ENCODE peak calls at places on chromosomes 1 and 21, in five cellular contexts. P, C, G, R and T are unnamed samples.

GRCh38 chr1:102628008-102628736 is 480.1 kb downstream of the COL11A1 start:
- DNase-seq in P (no peak), C (no peak), G (no peak), R (no peak), T (no peak)

GRCh38 chr1:156413310-156414246 is 44.6 kb downstream of the RHBG start:
- DNase-seq in P (no peak), C (no peak), G (no peak), R (no peak), T (no peak)

GRCh38 chr1:36365310-36365895 is 20.3 kb downstream of the STK40 start:
- DNase-seq in P (no peak), C (peak; percentile 88), G (no peak), R (peak; percentile 75), T (no peak)

GRCh38 chr1:53681647-53682368 is 57.2 kb downstream of the GLIS1 start:
- DNase-seq in P (peak; percentile 58), C (no peak), G (peak; percentile 50), R (peak; percentile 28), T (peak; percentile 54)

GRCh38 chr1:90012305-90012704 is 17.4 kb downstream of the ZNF326 start:
- DNase-seq in P (no peak), C (no peak), G (no peak), R (no peak), T (no peak)

GRCh38 chr1:176216031-176216430 is 8.9 kb upstream of the COP1 start:
- DNase-seq in P (no peak), C (no peak), G (no peak), R (no peak), T (no peak)

GRCh38 chr1:200535605-200536004 is 84.9 kb downstream of the KIF14 start:
- DNase-seq in P (no peak), C (no peak), G (peak; percentile 82), R (peak; percentile 20), T (no peak)

GRCh38 chr1:22275626-22276395 is 132.9 kb upstream of the WNT4 start:
- DNase-seq in P (peak; percentile 77), C (no peak), G (peak; percentile 67), R (peak; percentile 74), T (peak; percentile 67)

GRCh38 chr1:40606978-40607377 is 58.5 kb downstream of the RIMS3 start:
- DNase-seq in P (no peak), C (no peak), G (no peak), R (no peak), T (no peak)

GRCh38 chr1:33275706-33276572 is 19.6 kb downstream of the ZNF362 start:
- DNase-seq in P (peak; percentile 29), C (peak; percentile 56), G (no peak), R (no peak), T (no peak)

GRCh38 chr1:78836736-78837135 is 169.8 kb downstream of the ADGRL4 start:
- DNase-seq in P (no peak), C (no peak), G (no peak), R (no peak), T (no peak)

GRCh38 chr1:8472668-8473067 is 154.8 kb downstream of the SLC45A1 start:
- DNase-seq in P (no peak), C (no peak), G (no peak), R (no peak), T (no peak)

GRCh38 chr1:78570539-78570938 is 49.7 kb upstream of the IFI44L start:
- DNase-seq in P (no peak), C (no peak), G (no peak), R (no peak), T (no peak)

GRCh38 chr1:3482590-3482899 is 28.1 kb downstream of the ARHGEF16 start:
- DNase-seq in P (no peak), C (no peak), G (peak; percentile 47), R (no peak), T (no peak)

GRCh38 chr1:101379939-101380338 is 143.1 kb downstream of the S1PR1 start:
- DNase-seq in P (no peak), C (no peak), G (no peak), R (no peak), T (no peak)

GRCh38 chr1:208154679-208155078 is 89.5 kb downstream of the PLXNA2 start:
- DNase-seq in P (no peak), C (peak; percentile 30), G (no peak), R (peak; percentile 63), T (no peak)

GRCh38 chr1:151832318-151832984 is 849 bp upstream of the RORC start:
- DNase-seq in P (peak; percentile 69), C (peak; percentile 86), G (no peak), R (peak; percentile 93), T (peak; percentile 97)

GRCh38 chr1:60126733-60127132 is 53.2 kb upstream of the C1orf87 start:
- DNase-seq in P (no peak), C (no peak), G (no peak), R (no peak), T (no peak)

GRCh38 chr21:45543371-45543709 is 1.1 kb upstream of the SLC19A1 start:
- DNase-seq in P (peak; percentile 63), C (peak; percentile 67), G (no peak), R (peak; percentile 13), T (peak; percentile 17)

GRCh38 chr1:161781995-161782394 is 15.9 kb downstream of the ATF6 start:
- DNase-seq in P (no peak), C (no peak), G (no peak), R (no peak), T (no peak)

GRCh38 chr1:217403321-217403720 is 227.6 kb downstream of the GPATCH2 start:
- DNase-seq in P (no peak), C (no peak), G (no peak), R (no peak), T (no peak)

GRCh38 chr1:29428997-29429396 is 192.7 kb downstream of the PTPRU start:
- DNase-seq in P (no peak), C (peak; percentile 52), G (no peak), R (no peak), T (no peak)

GRCh38 chr1:235946570-235946981 is 79.9 kb upstream of the LYST start:
- DNase-seq in P (no peak), C (no peak), G (no peak), R (no peak), T (no peak)

GRCh38 chr1:209074575-209075250 is 508.8 kb upstream of the CAMK1G start:
- DNase-seq in P (no peak), C (no peak), G (no peak), R (no peak), T (no peak)

GRCh38 chr1:30868833-30869435 is 39.6 kb downstream of the SDC3 start:
- DNase-seq in P (no peak), C (no peak), G (no peak), R (no peak), T (no peak)

GRCh38 chr1:169060906-169061683 is 45.4 kb upstream of the ATP1B1 start:
- DNase-seq in P (no peak), C (no peak), G (no peak), R (no peak), T (no peak)

DNA sequence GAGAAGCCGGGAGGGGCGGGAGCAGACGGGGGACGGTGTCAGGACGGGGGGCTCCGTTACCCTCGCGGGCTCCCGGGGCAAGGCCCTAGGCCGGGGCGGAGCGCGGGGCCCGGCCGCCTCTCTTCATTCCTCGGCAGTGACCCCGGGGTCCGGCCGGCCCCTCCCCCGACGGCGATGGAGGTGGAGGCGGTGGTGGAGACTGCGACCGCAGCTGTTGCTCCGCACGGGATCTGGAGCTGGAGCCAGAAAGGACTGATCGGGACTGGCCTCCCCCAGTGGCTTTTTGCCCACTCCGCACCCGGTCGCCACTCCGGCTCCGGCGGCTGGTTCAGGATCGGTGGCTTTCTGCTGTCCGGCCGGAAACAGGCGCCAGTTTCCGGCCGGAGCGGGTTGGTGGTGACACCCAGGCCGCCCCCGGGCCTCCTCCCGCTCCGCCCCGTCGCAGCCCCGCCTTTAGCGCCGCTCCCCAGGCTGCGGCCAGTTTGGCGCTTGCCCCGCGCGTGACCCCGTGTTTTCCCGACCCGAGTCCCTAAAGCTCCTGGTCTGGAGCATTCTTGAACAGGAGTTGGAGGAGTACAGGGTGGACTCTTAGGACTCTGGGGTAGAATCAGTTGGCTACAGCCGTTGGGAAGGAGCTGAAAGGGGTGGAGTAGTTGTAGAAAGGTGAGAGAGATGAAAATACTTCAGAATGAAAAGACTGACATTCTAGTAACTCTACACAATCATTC is at the start of gene OTUD7B:
- DNase-seq in P (peak; percentile 94), C (peak; percentile 94), G (peak; percentile 69), R (peak; percentile 89), T (peak; percentile 73)
- TF ChIP-seq POLR2A in P (peak; percentile 78), C (peak; percentile 75), G (peak; percentile 72), R (peak; percentile 10), T (peak; percentile 42)

GRCh38 chr1:173864179-173864867 is 3.5 kb downstream of the GAS5 start:
- DNase-seq in P (no peak), C (no peak), G (no peak), R (no peak), T (no peak)

GRCh38 chr1:173860065-173860464 is 7.7 kb downstream of the GAS5 start:
- DNase-seq in P (no peak), C (no peak), G (no peak), R (no peak), T (no peak)

GRCh38 chr1:173863224-173864151 is 4.3 kb downstream of the GAS5 start:
- DNase-seq in P (no peak), C (no peak), G (no peak), R (no peak), T (no peak)

GRCh38 chr1:173862769-173863223 is 5.0 kb downstream of the GAS5 start:
- DNase-seq in P (no peak), C (no peak), G (no peak), R (no peak), T (no peak)

GRCh38 chr1:173861731-173862145 is 6.1 kb downstream of the GAS5 start:
- DNase-seq in P (no peak), C (no peak), G (no peak), R (no peak), T (no peak)
- TF ChIP-seq POLR2A in P (no peak), C (no peak), G (no peak), R (no peak), T (no peak)

GRCh38 chr1:39408641-39409054 is 82.8 kb upstream of the BMP8A start:
- DNase-seq in P (peak; percentile 96), C (peak; percentile 98), G (peak; percentile 86), R (peak; percentile 97), T (peak; percentile 89)
- TF ChIP-seq POLR2A in P (no peak), C (no peak), G (peak; percentile 9), R (no peak), T (no peak)

GRCh38 chr1:225906467-225906866 is 17.5 kb upstream of the LEFTY1 start:
- DNase-seq in P (no peak), C (no peak), G (no peak), R (no peak), T (no peak)
- TF ChIP-seq POLR2A in P (no peak), C (no peak), G (no peak), R (no peak), T (no peak)

GRCh38 chr1:118958140-118958539 is 30.0 kb downstream of the TBX15 start:
- DNase-seq in P (no peak), C (no peak), G (no peak), R (no peak), T (no peak)
- TF ChIP-seq POLR2A in P (no peak), C (no peak), G (no peak), R (no peak), T (no peak)

DNA sequence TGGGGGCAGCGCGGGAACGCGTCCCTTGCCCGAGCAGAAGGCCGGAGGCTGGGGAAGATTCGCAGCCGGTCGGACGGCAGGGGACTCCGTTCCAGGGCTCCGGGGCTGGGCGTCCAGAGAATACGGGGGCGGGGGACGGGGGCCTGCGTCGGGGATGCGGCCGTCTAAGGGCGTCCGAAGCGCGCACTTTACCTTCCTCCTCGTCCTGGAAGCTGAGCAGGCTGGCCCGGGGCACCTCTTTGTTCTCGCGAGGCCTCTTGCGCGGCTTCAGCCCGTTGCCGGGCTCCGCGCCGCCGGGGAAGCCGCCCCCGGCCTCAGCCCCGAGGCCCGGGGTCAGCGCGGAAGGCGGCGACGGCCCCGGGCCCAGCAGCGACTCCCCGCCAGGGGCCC is 426 bp downstream of the PAXBP1 start:
- DNase-seq in P (peak; percentile 75), C (peak; percentile 84), G (peak; percentile 20), R (peak; percentile 57), T (peak; percentile 34)
- TF ChIP-seq POLR2A in P (no peak), C (no peak), G (no peak), R (no peak), T (no peak)